ENCODE peak calls at places on chromosomes 16 and 17, in four cellular contexts. H is A549, Y is endothelial cell of umbilical vein, R is HepG2. T is an unnamed sample.

GRCh38 chr17:80586464-80587228 is 42.0 kb downstream of the RPTOR start:
- DNase-seq in H (no peak), Y (no peak), R (no peak), T (peak)

GRCh38 chr17:49298371-49298976 is 63.6 kb downstream of the ZNF652 start:
- DNase-seq in H (no peak), Y (no peak), R (no peak), T (no peak)

GRCh38 chr17:82285141-82285540 is 11.6 kb upstream of the CSNK1D start:
- DNase-seq in H (no peak), Y (peak), R (no peak), T (no peak)

GRCh38 chr17:40063034-40063765 is 435 bp downstream of the THRA start:
- DNase-seq in H (no peak), Y (peak), R (peak), T (peak)

GRCh38 chr16:28311413-28311812 is 19.1 kb downstream of the SBK1 start:
- DNase-seq in H (no peak), Y (no peak), R (no peak), T (no peak)

GRCh38 chr16:89412811-89413210 is 77.5 kb downstream of the ANKRD11 start:
- DNase-seq in H (no peak), Y (no peak), R (peak), T (no peak)

GRCh38 chr16:15482068-15482747 is 47.8 kb downstream of the BMERB1 start:
- DNase-seq in H (peak), Y (peak), R (peak), T (peak)

GRCh38 chr17:63542942-63543821 is 7.1 kb upstream of the DCAF7 start:
- DNase-seq in H (no peak), Y (no peak), R (no peak), T (no peak)

GRCh38 chr17:5618511-5618910 is 34.2 kb upstream of the NLRP1 start:
- DNase-seq in H (no peak), Y (peak), R (no peak), T (no peak)

GRCh38 chr16:89506791-89507191 is 1.4 kb upstream of the SPG7 start:
- DNase-seq in H (no peak), Y (no peak), R (no peak), T (peak)

GRCh38 chr17:39062846-39063680 is 88.4 kb downstream of the PLXDC1 start:
- DNase-seq in H (no peak), Y (no peak), R (no peak), T (no peak)

GRCh38 chr16:19704321-19705130 is 13.5 kb downstream of the KNOP1 start:
- DNase-seq in H (no peak), Y (peak), R (no peak), T (no peak)

GRCh38 chr16:50126183-50126582 is 26.9 kb upstream of the TENT4B start:
- DNase-seq in H (no peak), Y (no peak), R (no peak), T (no peak)

GRCh38 chr17:1186923-1187771 is 7.4 kb upstream of the ABR start:
- DNase-seq in H (peak), Y (peak), R (peak), T (peak)

GRCh38 chr17:7930841-7931631 is 710 bp downstream of the TRAPPC1 start:
- DNase-seq in H (peak), Y (no peak), R (no peak), T (no peak)

GRCh38 chr17:17157041-17157440 is 49.1 kb downstream of the PLD6 start:
- DNase-seq in H (no peak), Y (no peak), R (no peak), T (no peak)

GRCh38 chr17:50428831-50429424 is 2.9 kb downstream of the ACSF2 start:
- DNase-seq in H (no peak), Y (no peak), R (peak), T (no peak)

GRCh38 chr17:80113033-80113484 is 11.7 kb downstream of the GAA start:
- DNase-seq in H (no peak), Y (no peak), R (no peak), T (no peak)

GRCh38 chr17:57396515-57396921 is 140.2 kb downstream of the MSI2 start:
- DNase-seq in H (no peak), Y (no peak), R (no peak), T (no peak)

GRCh38 chr16:68072038-68072695 is 13.0 kb upstream of the NFATC3 start:
- DNase-seq in H (no peak), Y (no peak), R (no peak), T (peak)

GRCh38 chr17:57585341-57586098 is 159.6 kb downstream of the CCDC182 start:
- DNase-seq in H (no peak), Y (no peak), R (no peak), T (no peak)

GRCh38 chr16:12395266-12395665 is 408.4 kb downstream of the CPPED1 start:
- DNase-seq in H (no peak), Y (no peak), R (no peak), T (no peak)

GRCh38 chr16:17347624-17348023 is 123.1 kb downstream of the XYLT1 start:
- DNase-seq in H (no peak), Y (no peak), R (no peak), T (no peak)

GRCh38 chr16:14423344-14423743 is 206.7 kb downstream of the PARN start:
- DNase-seq in H (no peak), Y (no peak), R (no peak), T (no peak)

GRCh38 chr16:69554495-69554894 is 11.3 kb upstream of the NFAT5 start:
- DNase-seq in H (no peak), Y (no peak), R (no peak), T (peak)

GRCh38 chr17:66552381-66552780 is 250.0 kb downstream of the PRKCA start:
- DNase-seq in H (no peak), Y (no peak), R (no peak), T (no peak)

GRCh38 chr16:85444879-85445778 is 168.0 kb upstream of the GSE1 start:
- DNase-seq in H (no peak), Y (no peak), R (no peak), T (no peak)
- TF ChIP-seq CTCF in H (no peak), Y (no peak), R (peak), T (no peak)

GRCh38 chr17:27989046-27989445 is 53.4 kb upstream of the NLK start:
- DNase-seq in H (no peak), Y (peak), R (no peak), T (no peak)
- TF ChIP-seq MYC in H (no peak), Y (no peak), R (no peak), T (no peak)

GRCh38 chr16:2770781-2771111 is 6.3 kb downstream of the ELOB start:
- DNase-seq in H (no peak), Y (no peak), R (no peak), T (peak)

GRCh38 chr16:2769100-2769529 is 8.0 kb downstream of the ELOB start:
- DNase-seq in H (no peak), Y (no peak), R (no peak), T (no peak)

GRCh38 chr16:2769675-2770056 is 7.4 kb downstream of the ELOB start:
- DNase-seq in H (no peak), Y (no peak), R (no peak), T (peak)

GRCh38 chr16:2771496-2772402 is 5.3 kb downstream of the ELOB start:
- DNase-seq in H (no peak), Y (no peak), R (no peak), T (peak)

GRCh38 chr16:2770057-2770780 is 6.9 kb downstream of the ELOB start:
- DNase-seq in H (no peak), Y (no peak), R (no peak), T (peak)
- TF ChIP-seq CTCF in H (no peak), Y (no peak), R (peak), T (peak)

GRCh38 chr17:76783146-76783545 is 45.2 kb downstream of the MFSD11 start:
- DNase-seq in H (no peak), Y (no peak), R (no peak), T (no peak)
- TF ChIP-seq MYC in H (no peak), Y (no peak), R (no peak), T (no peak)

DNA sequence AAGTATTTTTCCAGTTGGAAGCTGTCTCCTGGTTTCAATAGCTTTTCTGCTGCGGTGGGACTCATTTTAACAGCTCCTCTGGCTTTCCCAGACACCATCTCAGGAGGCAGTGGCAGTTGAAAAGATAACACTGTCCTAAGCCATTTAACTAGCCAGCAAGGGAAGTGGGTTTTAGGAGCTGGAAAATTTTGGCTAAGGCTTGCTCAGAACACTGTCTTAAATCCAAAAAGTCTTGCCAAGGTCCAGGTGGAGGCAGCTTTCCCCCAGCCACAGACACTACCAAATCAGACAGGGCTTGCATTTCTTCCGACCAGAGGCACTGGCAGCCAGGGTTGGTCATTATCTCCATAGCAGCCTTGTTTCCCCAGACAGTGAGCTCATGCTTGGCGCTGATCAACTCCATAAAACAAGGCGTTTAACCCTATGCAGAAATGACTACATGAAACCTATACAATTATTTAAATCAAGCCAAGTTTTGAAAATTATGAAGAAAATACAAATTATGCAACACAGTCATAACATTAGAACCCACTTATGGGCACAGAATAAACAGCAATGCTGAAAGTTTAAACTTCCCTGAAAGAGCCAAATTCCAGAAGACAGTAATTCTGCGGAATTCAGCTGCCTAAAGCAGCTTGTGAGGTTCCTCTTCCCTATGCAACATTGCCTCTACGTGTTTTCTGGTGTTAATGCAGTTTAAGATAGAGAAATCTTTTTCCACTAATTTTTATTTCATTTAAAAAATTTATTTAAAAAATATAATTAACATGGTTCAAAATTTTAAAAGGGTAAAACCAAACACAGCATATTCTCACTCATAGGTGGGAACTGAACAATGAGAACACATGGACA is 25.0 kb downstream of the GABARAPL2 start:
- DNase-seq in H (no peak), Y (peak), R (no peak), T (no peak)
- TF ChIP-seq CTCF in H (no peak), Y (no peak), R (no peak), T (no peak)

DNA sequence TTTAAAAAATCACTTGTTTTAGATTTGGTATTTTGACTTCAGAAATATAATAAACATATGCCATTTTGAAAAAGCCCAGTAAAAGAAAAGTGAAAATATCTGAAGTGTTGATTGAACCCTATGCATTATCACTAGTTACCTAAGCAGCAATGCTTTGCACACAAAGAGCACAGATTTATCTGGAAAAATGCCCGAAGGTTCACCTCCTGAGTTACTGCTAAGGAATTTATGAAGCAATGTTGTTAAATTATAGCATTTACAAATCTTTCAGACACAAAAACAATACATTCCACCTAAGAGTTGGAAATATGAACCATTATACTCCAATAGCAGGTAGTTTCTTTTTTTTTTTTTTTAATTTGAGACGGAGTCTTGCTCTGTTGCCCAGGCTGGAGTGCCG is 38.9 kb upstream of the GHDC start:
- DNase-seq in H (no peak), Y (no peak), R (no peak), T (no peak)
- TF ChIP-seq MYC in H (no peak), Y (no peak), R (no peak), T (no peak)

GRCh38 chr16:84443166-84443802 is 61.2 kb downstream of the MEAK7 start:
- DNase-seq in H (no peak), Y (no peak), R (peak), T (no peak)

GRCh38 chr16:84434800-84435199 is 66.5 kb downstream of the ATP2C2 start:
- DNase-seq in H (no peak), Y (no peak), R (no peak), T (no peak)

GRCh38 chr16:84436196-84436595 is 67.9 kb downstream of the ATP2C2 start:
- DNase-seq in H (no peak), Y (no peak), R (no peak), T (no peak)

GRCh38 chr16:84442416-84443145 is 61.9 kb downstream of the MEAK7 start:
- DNase-seq in H (no peak), Y (no peak), R (no peak), T (no peak)

GRCh38 chr16:84438971-84439696 is 65.3 kb downstream of the MEAK7 start:
- DNase-seq in H (no peak), Y (no peak), R (no peak), T (no peak)
- TF ChIP-seq CTCF in H (no peak), Y (no peak), R (no peak), T (no peak)